ENCODE peak calls at places on chromosomes 3 and 15, in ten cellular contexts. S is right lobe of liver; N is brain microvascular endothelial cell; D is aorta; Z is activated naive CD4-positive, alpha-beta T cell treated with anti-CD3 and anti-CD28 coated beads for 36 hours; W is GM10248; H is T-helper 2 cell; F is substantia nigra; G is neural crest cell; M is dorsolateral prefrontal cortex. E is an unnamed sample.

GRCh38 chr3:135034881-135035440 is 239.9 kb downstream of the EPHB1 start:
- DNase-seq in Z (no peak), S (no peak), N (no peak), M (no peak), H (no peak), W (no peak), F (no peak), D (no peak), G (no peak), E (peak; percentile 7)

GRCh38 chr3:24405057-24405456 is 89.6 kb downstream of the THRB start:
- DNase-seq in S (no peak), N (no peak), G (no peak), D (no peak), M (no peak), W (no peak), Z (no peak), H (no peak), F (no peak), E (no peak)

GRCh38 chr3:141485578-141486415 is 1.0 kb upstream of the RASA2 start:
- DNase-seq in G (no peak), M (no peak), D (no peak), Z (peak; percentile 39), F (no peak), N (peak; percentile 47), W (no peak), H (no peak), S (no peak), E (peak; percentile 94)

GRCh38 chr3:149214702-149215101 is 6.9 kb downstream of the CP start:
- DNase-seq in F (no peak), M (no peak), W (no peak), H (no peak), S (no peak), D (no peak), Z (no peak), G (no peak), N (no peak), E (no peak)

GRCh38 chr3:12159227-12159601 is 502 bp upstream of the TIMP4 start:
- DNase-seq in Z (no peak), W (no peak), M (no peak), F (no peak), G (peak; percentile 2), N (peak; percentile 23), D (no peak), H (no peak), S (no peak), E (no peak)

GRCh38 chr15:50758712-50759205 is 6.7 kb downstream of the SPPL2A start:
- DNase-seq in M (no peak), W (no peak), G (no peak), F (no peak), Z (no peak), D (no peak), H (no peak), N (peak; percentile 16), S (no peak), E (no peak)

GRCh38 chr15:91863621-91864255 is 10.2 kb downstream of the SLCO3A1 start:
- DNase-seq in Z (no peak), W (no peak), M (no peak), H (no peak), D (no peak), S (no peak), N (no peak), F (no peak), G (no peak), E (no peak)

GRCh38 chr3:63870606-63871005 is 6.9 kb downstream of the ATXN7 start:
- DNase-seq in H (no peak), G (no peak), F (no peak), W (no peak), N (no peak), M (no peak), S (no peak), D (no peak), Z (no peak), E (no peak)

GRCh38 chr3:170128259-170128976 is 53.1 kb downstream of the PHC3 start:
- DNase-seq in W (peak; percentile 51), G (no peak), S (no peak), H (no peak), N (no peak), M (no peak), Z (peak; percentile 23), F (no peak), D (no peak), E (no peak)

GRCh38 chr15:29698030-29698701 is 124.1 kb downstream of the TJP1 start:
- DNase-seq in N (peak; percentile 88), S (peak; percentile 69), H (no peak), G (no peak), M (no peak), F (no peak), W (no peak), D (no peak), Z (no peak), E (peak; percentile 54)

GRCh38 chr3:165643433-165643824 is 193.8 kb downstream of the BCHE start:
- DNase-seq in S (no peak), G (no peak), F (no peak), W (no peak), N (peak; percentile 67), H (no peak), M (no peak), Z (no peak), D (no peak), E (peak; percentile 49)

GRCh38 chr3:43727930-43728329 is 37.2 kb downstream of the ABHD5 start:
- DNase-seq in M (no peak), W (no peak), G (no peak), S (no peak), D (no peak), F (no peak), H (no peak), Z (no peak), N (peak; percentile 26), E (no peak)

GRCh38 chr3:196431193-196432136 is 762 bp downstream of the UBXN7 start:
- DNase-seq in Z (peak; percentile 25), W (peak; percentile 59), M (no peak), N (peak; percentile 40), F (peak; percentile 26), S (peak; percentile 62), H (peak; percentile 12), G (peak; percentile 30), D (peak; percentile 82), E (peak; percentile 27)

GRCh38 chr15:65666257-65666656 is 44.5 kb downstream of the SLC24A1 start:
- DNase-seq in Z (no peak), G (no peak), S (no peak), F (no peak), M (no peak), H (no peak), D (no peak), N (peak; percentile 40), W (no peak), E (peak; percentile 74)

GRCh38 chr15:52257734-52258062 is 37.9 kb downstream of the MYO5C start:
- DNase-seq in G (no peak), D (no peak), S (no peak), F (no peak), M (no peak), Z (no peak), N (peak; percentile 73), H (no peak), W (no peak), E (peak; percentile 59)

GRCh38 chr3:183085634-183086390 is 13.5 kb downstream of the MCCC1 start:
- DNase-seq in W (no peak), H (no peak), F (no peak), N (peak; percentile 11), Z (peak; percentile 25), M (no peak), D (no peak), S (no peak), G (peak; percentile 14), E (no peak)

GRCh38 chr3:187978433-187979011 is 175.4 kb upstream of the LPP start:
- DNase-seq in G (no peak), F (no peak), N (no peak), W (no peak), S (no peak), D (no peak), Z (no peak), H (no peak), M (no peak), E (no peak)

GRCh38 chr3:58502832-58503231 is 10.9 kb downstream of the KCTD6 start:
- DNase-seq in M (no peak), D (no peak), H (no peak), W (no peak), F (no peak), N (no peak), G (no peak), Z (no peak), S (no peak), E (no peak)

GRCh38 chr3:89172150-89172549 is 64.7 kb downstream of the EPHA3 start:
- DNase-seq in S (no peak), H (no peak), N (no peak), G (peak; percentile 8), F (no peak), M (no peak), Z (no peak), W (no peak), D (no peak), E (no peak)

GRCh38 chr3:192372627-192373026 is 354.7 kb downstream of the FGF12 start:
- DNase-seq in H (no peak), S (no peak), Z (no peak), D (no peak), M (no peak), F (no peak), G (no peak), N (no peak), W (no peak), E (no peak)

GRCh38 chr3:195334967-195335366 is 64.0 kb upstream of the XXYLT1 start:
- DNase-seq in Z (no peak), W (no peak), M (no peak), S (no peak), F (no peak), G (no peak), H (no peak), N (no peak), D (no peak), E (no peak)

GRCh38 chr15:90814193-90814811 is 54.1 kb upstream of the FURIN start:
- DNase-seq in S (no peak), Z (no peak), G (no peak), D (no peak), M (no peak), W (peak; percentile 61), H (no peak), N (peak; percentile 13), F (no peak), E (no peak)

GRCh38 chr3:57066471-57066870 is 6.0 kb downstream of the SPATA12 start:
- DNase-seq in S (no peak), H (no peak), W (no peak), Z (no peak), M (no peak), N (no peak), D (no peak), F (no peak), G (no peak), E (no peak)

GRCh38 chr3:29949131-29949530 is 657.3 kb upstream of the TGFBR2 start:
- DNase-seq in S (no peak), F (no peak), W (no peak), N (no peak), H (no peak), Z (no peak), G (no peak), D (no peak), M (no peak), E (no peak)

GRCh38 chr15:40909662-40910625 is 15.7 kb downstream of the VPS18 start:
- DNase-seq in N (no peak), S (peak; percentile 96), W (no peak), G (no peak), Z (no peak), F (no peak), D (no peak), M (no peak), H (no peak), E (no peak)

GRCh38 chr3:126537116-126537729 is 13.3 kb downstream of the CHST13 start:
- DNase-seq in Z (no peak), S (peak; percentile 54), D (peak; percentile 51), H (no peak), W (no peak), G (no peak), N (no peak), F (no peak), M (peak; percentile 34), E (no peak)

GRCh38 chr3:112056451-112056929 is 22.0 kb downstream of the TMPRSS7 start:
- DNase-seq in H (no peak), W (no peak), D (no peak), S (no peak), M (no peak), Z (peak; percentile 42), F (no peak), N (peak; percentile 80), G (no peak), E (no peak)

GRCh38 chr15:101445562-101446526 is 43.7 kb downstream of the PCSK6 start:
- DNase-seq in H (no peak), M (no peak), W (no peak), G (no peak), D (no peak), F (no peak), S (peak; percentile 75), Z (no peak), N (peak; percentile 65), E (no peak)